ENCODE peak calls at places on chromosomes 3 and 15, in six cellular contexts. One of them, this sample, is unnamed.

GRCh38 chr3:113310960-113311359 is 99.6 kb downstream of the BOC start:
- DNase-seq in stomach: no peak
- DNase-seq in ecto neural progenitor cell: no peak
- DNase-seq in glutamatergic neuron: no peak
- DNase-seq in RKO: no peak
- DNase-seq in ovary: no peak
- DNase-seq in this sample: no peak

GRCh38 chr15:63218114-63218808 is 28.9 kb downstream of the RAB8B start:
- DNase-seq in stomach: no peak
- DNase-seq in ecto neural progenitor cell: no peak
- DNase-seq in glutamatergic neuron: no peak
- DNase-seq in RKO: no peak
- DNase-seq in ovary: no peak
- DNase-seq in this sample: no peak

GRCh38 chr3:44240061-44240460 is 1.6 kb upstream of the TOPAZ1 start:
- DNase-seq in stomach: no peak
- DNase-seq in ecto neural progenitor cell: no peak
- DNase-seq in glutamatergic neuron: no peak
- DNase-seq in RKO: no peak
- DNase-seq in ovary: no peak
- DNase-seq in this sample: no peak

GRCh38 chr3:72492240-72492639 is 356.0 kb downstream of the SHQ1 start:
- DNase-seq in stomach: no peak
- DNase-seq in ecto neural progenitor cell: peak
- DNase-seq in glutamatergic neuron: no peak
- DNase-seq in RKO: peak
- DNase-seq in ovary: no peak
- DNase-seq in this sample: no peak

GRCh38 chr3:30644615-30645014 is 38.2 kb downstream of the TGFBR2 start:
- DNase-seq in stomach: peak
- DNase-seq in ecto neural progenitor cell: no peak
- DNase-seq in glutamatergic neuron: no peak
- DNase-seq in RKO: no peak
- DNase-seq in ovary: no peak
- DNase-seq in this sample: peak

GRCh38 chr3:184378650-184379374 is 805 bp upstream of the THPO start:
- DNase-seq in stomach: no peak
- DNase-seq in ecto neural progenitor cell: no peak
- DNase-seq in glutamatergic neuron: no peak
- DNase-seq in RKO: no peak
- DNase-seq in ovary: no peak
- DNase-seq in this sample: no peak

GRCh38 chr15:90915216-90915807 is 12.2 kb downstream of the MAN2A2 start:
- DNase-seq in stomach: no peak
- DNase-seq in ecto neural progenitor cell: no peak
- DNase-seq in glutamatergic neuron: peak
- DNase-seq in RKO: no peak
- DNase-seq in ovary: no peak
- DNase-seq in this sample: no peak

GRCh38 chr3:47658444-47658843 is 79.8 kb upstream of the CSPG5 start:
- DNase-seq in stomach: no peak
- DNase-seq in ecto neural progenitor cell: no peak
- DNase-seq in glutamatergic neuron: no peak
- DNase-seq in RKO: no peak
- DNase-seq in ovary: no peak
- DNase-seq in this sample: no peak

GRCh38 chr15:84749111-84749991 is 959 bp downstream of the ZNF592 start:
- DNase-seq in stomach: peak
- DNase-seq in ecto neural progenitor cell: no peak
- DNase-seq in glutamatergic neuron: peak
- DNase-seq in RKO: peak
- DNase-seq in ovary: peak
- DNase-seq in this sample: peak

GRCh38 chr15:101625980-101626379 is 26.2 kb downstream of the TM2D3 start:
- DNase-seq in stomach: no peak
- DNase-seq in ecto neural progenitor cell: no peak
- DNase-seq in glutamatergic neuron: no peak
- DNase-seq in RKO: no peak
- DNase-seq in ovary: no peak
- DNase-seq in this sample: no peak

GRCh38 chr3:13452490-13453335 is 27.4 kb upstream of the HDAC11 start:
- DNase-seq in stomach: no peak
- DNase-seq in ecto neural progenitor cell: no peak
- DNase-seq in glutamatergic neuron: no peak
- DNase-seq in RKO: peak
- DNase-seq in ovary: peak
- DNase-seq in this sample: peak

GRCh38 chr3:12180218-12180617 is 21.5 kb upstream of the TIMP4 start:
- DNase-seq in stomach: peak
- DNase-seq in ecto neural progenitor cell: no peak
- DNase-seq in glutamatergic neuron: no peak
- DNase-seq in RKO: no peak
- DNase-seq in ovary: no peak
- DNase-seq in this sample: no peak

GRCh38 chr3:174186339-174186984 is 672.7 kb upstream of the NAALADL2 start:
- DNase-seq in stomach: no peak
- DNase-seq in ecto neural progenitor cell: no peak
- DNase-seq in glutamatergic neuron: no peak
- DNase-seq in RKO: no peak
- DNase-seq in ovary: no peak
- DNase-seq in this sample: no peak